ENCODE peak calls at places on chromosomes 16 and 17, in eight cellular contexts. K is KBM-7; Q is GM19239; E is stimulated activated CD8-positive, alpha-beta memory T cell treated with anti-CD3 and anti-CD28 coated beads, Interleukin-15, amount 100 ng/mL, for 1 hour; A is mesothelial cell of epicardium; D is myocyte; W is colonic mucosa; V is NCI-H510A. O is an unnamed sample.

GRCh38 chr17:52148969-52149351 is 9.6 kb downstream of the CA10 start:
- DNase-seq in K (no peak), Q (no peak), E (no peak), A (no peak), D (no peak), W (no peak), V (no peak), O (no peak)

GRCh38 chr17:48506246-48506645 is 24.6 kb downstream of the HOXB1 start:
- DNase-seq in K (no peak), Q (no peak), E (no peak), A (no peak), D (peak; percentile 41), W (no peak), V (no peak), O (no peak)

GRCh38 chr17:79607941-79608728 is 2.7 kb downstream of the RBFOX3 start:
- DNase-seq in K (peak; percentile 12), Q (no peak), E (no peak), A (peak; percentile 75), D (peak; percentile 47), W (no peak), V (no peak), O (no peak)

GRCh38 chr16:73354426-73354825 is 306.5 kb upstream of the ZFHX3 start:
- DNase-seq in K (no peak), Q (no peak), E (no peak), A (no peak), D (no peak), W (no peak), V (no peak), O (no peak)

GRCh38 chr16:31472559-31473203 is 729 bp downstream of the TGFB1I1 start:
- DNase-seq in K (peak; percentile 60), Q (no peak), E (no peak), A (peak; percentile 68), D (peak; percentile 69), W (peak; percentile 92), V (peak; percentile 40), O (peak; percentile 16)

GRCh38 chr16:87003414-87003755 is 313.8 kb downstream of the C16orf95 start:
- DNase-seq in K (no peak), Q (no peak), E (no peak), A (no peak), D (peak; percentile 22), W (no peak), V (no peak), O (no peak)

GRCh38 chr17:8941520-8941919 is 24.0 kb downstream of the PIK3R5 start:
- DNase-seq in K (peak; percentile 35), Q (no peak), E (no peak), A (no peak), D (no peak), W (no peak), V (no peak), O (peak; percentile 19)

GRCh38 chr16:67112591-67113399 is 3.1 kb downstream of the PHAF1 start:
- DNase-seq in K (no peak), Q (no peak), E (no peak), A (no peak), D (no peak), W (peak; percentile 21), V (no peak), O (no peak)

GRCh38 chr16:71894229-71894920 is 956 bp upstream of the IST1 start:
- DNase-seq in K (peak; percentile 82), Q (no peak), E (no peak), A (peak; percentile 53), D (peak; percentile 56), W (peak; percentile 70), V (peak; percentile 5), O (peak; percentile 57)

GRCh38 chr16:80936410-80936809 is 70.3 kb downstream of the CMC2 start:
- DNase-seq in K (no peak), Q (no peak), E (no peak), A (no peak), D (no peak), W (no peak), V (no peak), O (no peak)

GRCh38 chr16:84174396-84174795 is 12.5 kb downstream of the TAF1C start:
- DNase-seq in K (no peak), Q (no peak), E (no peak), A (no peak), D (no peak), W (no peak), V (no peak), O (no peak)

GRCh38 chr17:81163703-81164413 is 1.4 kb upstream of the PVALEF start:
- DNase-seq in K (no peak), Q (no peak), E (no peak), A (no peak), D (no peak), W (no peak), V (no peak), O (no peak)

GRCh38 chr16:58863042-58863441 is 128.9 kb upstream of the GOT2 start:
- DNase-seq in K (no peak), Q (no peak), E (no peak), A (no peak), D (no peak), W (no peak), V (no peak), O (no peak)

GRCh38 chr16:50519602-50520001 is 28.6 kb upstream of the NKD1 start:
- DNase-seq in K (no peak), Q (no peak), E (no peak), A (no peak), D (no peak), W (no peak), V (no peak), O (no peak)

O was measured in MV-4-11.